ENCODE peak calls at places on chromosomes 6 and 20, in five cellular contexts. One of them, this sample, is unnamed.

GRCh38 chr6:131555992-131556391 is 17.0 kb upstream of the ARG1 start:
- DNase-seq in right cardiac atrium: no peak
- DNase-seq in A549: no peak
- DNase-seq in fibroblast of lung: no peak
- DNase-seq in psoas muscle: no peak
- DNase-seq in this sample: no peak

GRCh38 chr6:113352029-113352801 is 504.9 kb upstream of the MARCKS start:
- DNase-seq in right cardiac atrium: no peak
- DNase-seq in A549: peak
- DNase-seq in fibroblast of lung: peak
- DNase-seq in psoas muscle: no peak
- DNase-seq in this sample: no peak

GRCh38 chr20:25239387-25240370 is 8.2 kb upstream of the PYGB start:
- DNase-seq in right cardiac atrium: no peak
- DNase-seq in A549: no peak
- DNase-seq in fibroblast of lung: no peak
- DNase-seq in psoas muscle: no peak
- DNase-seq in this sample: no peak

GRCh38 chr20:50750145-50750671 is 18.8 kb downstream of the PARD6B start:
- DNase-seq in right cardiac atrium: no peak
- DNase-seq in A549: no peak
- DNase-seq in fibroblast of lung: no peak
- DNase-seq in psoas muscle: no peak
- DNase-seq in this sample: no peak

GRCh38 chr20:57384486-57384885 is 6.7 kb upstream of the RBM38 start:
- DNase-seq in right cardiac atrium: no peak
- DNase-seq in A549: no peak
- DNase-seq in fibroblast of lung: no peak
- DNase-seq in psoas muscle: no peak
- DNase-seq in this sample: no peak

GRCh38 chr6:143236151-143236788 is 175.6 kb downstream of the AIG1 start:
- DNase-seq in right cardiac atrium: no peak
- DNase-seq in A549: no peak
- DNase-seq in fibroblast of lung: peak
- DNase-seq in psoas muscle: peak
- DNase-seq in this sample: no peak

GRCh38 chr6:43090557-43090952 is 14.4 kb downstream of the PTK7 start:
- DNase-seq in right cardiac atrium: no peak
- DNase-seq in A549: no peak
- DNase-seq in fibroblast of lung: no peak
- DNase-seq in psoas muscle: no peak
- DNase-seq in this sample: no peak

GRCh38 chr6:169366177-169366901 is 112.7 kb upstream of the THBS2 start:
- DNase-seq in right cardiac atrium: no peak
- DNase-seq in A549: no peak
- DNase-seq in fibroblast of lung: no peak
- DNase-seq in psoas muscle: no peak
- DNase-seq in this sample: no peak

GRCh38 chr6:140897349-140897748 is 1235.4 kb upstream of the GJE1 start:
- DNase-seq in right cardiac atrium: peak
- DNase-seq in A549: no peak
- DNase-seq in fibroblast of lung: no peak
- DNase-seq in psoas muscle: no peak
- DNase-seq in this sample: no peak

GRCh38 chr6:80938131-80938530 is 814.4 kb downstream of the TENT5A start:
- DNase-seq in right cardiac atrium: no peak
- DNase-seq in A549: no peak
- DNase-seq in fibroblast of lung: no peak
- DNase-seq in psoas muscle: no peak
- DNase-seq in this sample: no peak

GRCh38 chr6:136188492-136188891 is 61.6 kb downstream of the MTFR2 start:
- DNase-seq in right cardiac atrium: no peak
- DNase-seq in A549: no peak
- DNase-seq in fibroblast of lung: no peak
- DNase-seq in psoas muscle: no peak
- DNase-seq in this sample: no peak

GRCh38 chr20:13855613-13856012 is 70.8 kb downstream of the NDUFAF5 start:
- DNase-seq in right cardiac atrium: no peak
- DNase-seq in A549: no peak
- DNase-seq in fibroblast of lung: no peak
- DNase-seq in psoas muscle: no peak
- DNase-seq in this sample: no peak

GRCh38 chr20:4170621-4171537 is 155.5 kb upstream of the RNF24 start:
- DNase-seq in right cardiac atrium: no peak
- DNase-seq in A549: no peak
- DNase-seq in fibroblast of lung: no peak
- DNase-seq in psoas muscle: no peak
- DNase-seq in this sample: no peak

GRCh38 chr6:35505985-35506384 is 6.7 kb downstream of the TULP1 start:
- DNase-seq in right cardiac atrium: no peak
- DNase-seq in A549: no peak
- DNase-seq in fibroblast of lung: no peak
- DNase-seq in psoas muscle: no peak
- DNase-seq in this sample: no peak

GRCh38 chr6:125183391-125183790 is 29.8 kb downstream of the TPD52L1 start:
- DNase-seq in right cardiac atrium: no peak
- DNase-seq in A549: no peak
- DNase-seq in fibroblast of lung: peak
- DNase-seq in psoas muscle: no peak
- DNase-seq in this sample: no peak

GRCh38 chr6:79601020-79601609 is 30.0 kb upstream of the SH3BGRL2 start:
- DNase-seq in right cardiac atrium: no peak
- DNase-seq in A549: peak
- DNase-seq in fibroblast of lung: peak
- DNase-seq in psoas muscle: no peak
- DNase-seq in this sample: peak

GRCh38 chr20:4613718-4614620 is 107.7 kb upstream of the PRND start:
- DNase-seq in right cardiac atrium: peak
- DNase-seq in A549: peak
- DNase-seq in fibroblast of lung: peak
- DNase-seq in psoas muscle: peak
- DNase-seq in this sample: no peak

GRCh38 chr6:44537306-44538049 is 150.0 kb downstream of the CDC5L start:
- DNase-seq in right cardiac atrium: no peak
- DNase-seq in A549: no peak
- DNase-seq in fibroblast of lung: no peak
- DNase-seq in psoas muscle: no peak
- DNase-seq in this sample: no peak
- H3K27ac ChIP-seq in right cardiac atrium: no peak
- H3K27ac ChIP-seq in A549: no peak
- H3K27ac ChIP-seq in fibroblast of lung: no peak
- H3K27ac ChIP-seq in psoas muscle: no peak
- H3K27ac ChIP-seq in this sample: no peak

DNA sequence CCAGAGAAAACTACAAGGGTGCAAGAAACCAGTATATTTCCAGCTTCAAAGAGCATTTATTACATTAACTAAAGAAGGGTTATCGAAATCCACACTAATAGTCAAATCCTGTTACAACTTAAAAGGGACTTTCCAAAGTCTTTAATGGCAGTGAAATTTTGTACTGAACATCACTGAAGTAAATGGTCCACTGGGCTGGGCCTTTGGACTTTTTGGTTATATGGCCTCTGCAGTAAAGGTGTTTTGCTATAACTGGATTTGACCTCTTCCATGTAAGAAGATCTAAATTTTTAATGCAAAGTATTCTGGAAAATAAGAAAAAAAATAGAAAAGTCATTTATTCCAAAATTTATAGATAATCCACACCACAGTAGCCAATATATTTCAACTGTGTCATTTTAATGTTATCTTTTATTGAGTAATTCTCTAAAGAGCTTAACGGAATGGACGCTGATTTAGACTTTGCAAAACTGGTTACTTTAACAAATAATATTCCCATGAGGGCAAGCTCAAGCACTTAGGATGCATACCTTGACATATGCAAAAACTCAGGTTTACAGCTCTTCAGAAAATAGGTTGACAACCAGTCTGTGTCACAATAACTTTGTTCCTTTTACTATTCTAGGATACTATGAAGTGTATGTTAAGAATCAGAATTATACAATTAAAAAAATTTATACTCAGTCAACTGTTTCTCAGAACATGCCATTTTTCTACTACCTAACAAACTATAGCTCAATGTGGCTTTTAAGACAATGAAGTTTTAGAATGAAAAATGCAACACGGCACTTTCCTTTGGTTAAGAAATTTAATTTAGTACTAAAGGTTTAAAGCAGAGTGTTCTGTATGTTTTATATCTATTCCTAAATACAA is 7.0 kb downstream of the RBM39 start:
- DNase-seq in right cardiac atrium: no peak
- DNase-seq in A549: no peak
- DNase-seq in fibroblast of lung: no peak
- DNase-seq in psoas muscle: no peak
- DNase-seq in this sample: no peak
- H3K27ac ChIP-seq in right cardiac atrium: no peak
- H3K27ac ChIP-seq in A549: no peak
- H3K27ac ChIP-seq in fibroblast of lung: no peak
- H3K27ac ChIP-seq in psoas muscle: no peak
- H3K27ac ChIP-seq in this sample: no peak

DNA sequence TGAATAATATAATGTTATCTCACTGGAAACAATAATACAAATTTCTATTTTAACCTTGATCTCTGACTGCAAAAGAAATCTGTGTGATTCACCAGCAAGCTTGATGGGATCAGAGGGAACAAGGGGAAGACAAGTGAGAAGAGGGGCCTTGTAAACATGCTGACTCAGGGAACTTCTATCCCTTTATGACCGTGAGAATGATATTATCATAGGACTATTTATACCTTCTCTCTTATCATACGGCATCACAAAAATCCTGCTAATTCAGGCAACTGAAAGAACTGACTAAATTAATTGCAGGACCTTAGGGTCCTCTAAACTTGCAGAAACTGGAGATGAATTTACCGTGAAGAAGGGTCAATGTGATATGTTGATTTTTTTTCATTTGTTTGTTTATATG is 173.3 kb downstream of the PTPRK start:
- DNase-seq in right cardiac atrium: no peak
- DNase-seq in A549: no peak
- DNase-seq in fibroblast of lung: peak
- DNase-seq in psoas muscle: no peak
- DNase-seq in this sample: no peak
- H3K27ac ChIP-seq in right cardiac atrium: no peak
- H3K27ac ChIP-seq in A549: no peak
- H3K27ac ChIP-seq in fibroblast of lung: no peak
- H3K27ac ChIP-seq in psoas muscle: no peak
- H3K27ac ChIP-seq in this sample: no peak

GRCh38 chr6:159461998-159462397 is 231.0 kb downstream of the SOD2 start:
- DNase-seq in right cardiac atrium: no peak
- DNase-seq in A549: no peak
- DNase-seq in fibroblast of lung: no peak
- DNase-seq in psoas muscle: no peak
- DNase-seq in this sample: no peak

GRCh38 chr6:159464827-159465226 is 228.2 kb downstream of the SOD2 start:
- DNase-seq in right cardiac atrium: no peak
- DNase-seq in A549: no peak
- DNase-seq in fibroblast of lung: no peak
- DNase-seq in psoas muscle: no peak
- DNase-seq in this sample: no peak

GRCh38 chr6:159462446-159462845 is 230.6 kb downstream of the SOD2 start:
- DNase-seq in right cardiac atrium: no peak
- DNase-seq in A549: no peak
- DNase-seq in fibroblast of lung: no peak
- DNase-seq in psoas muscle: no peak
- DNase-seq in this sample: no peak

GRCh38 chr6:159461266-159461665 is 231.8 kb downstream of the SOD2 start:
- DNase-seq in right cardiac atrium: no peak
- DNase-seq in A549: no peak
- DNase-seq in fibroblast of lung: peak
- DNase-seq in psoas muscle: no peak
- DNase-seq in this sample: no peak

DNA sequence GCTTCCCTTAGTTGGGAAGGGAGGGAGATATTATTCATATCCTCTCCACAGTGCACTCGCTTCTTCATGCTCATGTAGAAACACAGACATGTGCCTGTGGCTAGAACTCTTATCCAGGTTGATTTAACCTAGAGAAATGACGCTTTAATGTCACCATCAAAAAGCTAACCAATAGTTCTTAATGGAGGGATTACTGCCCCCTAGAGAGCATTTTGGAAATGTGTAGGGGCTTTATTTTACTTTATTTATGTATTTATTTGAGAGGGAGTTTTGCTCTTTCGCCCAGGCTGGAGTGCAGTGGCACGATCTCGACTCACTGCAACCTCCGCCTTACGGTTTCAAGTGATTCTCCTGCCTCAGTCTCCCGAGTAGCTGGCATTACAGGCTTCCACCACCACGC is 229.6 kb downstream of the SOD2 start:
- DNase-seq in right cardiac atrium: no peak
- DNase-seq in A549: no peak
- DNase-seq in fibroblast of lung: peak
- DNase-seq in psoas muscle: no peak
- DNase-seq in this sample: no peak
- H3K27ac ChIP-seq in right cardiac atrium: no peak
- H3K27ac ChIP-seq in A549: no peak
- H3K27ac ChIP-seq in fibroblast of lung: no peak
- H3K27ac ChIP-seq in psoas muscle: no peak
- H3K27ac ChIP-seq in this sample: no peak

This sample was measured in AG04450.